ENCODE peak calls at places on chromosome 2, in five cellular contexts. One of them, this sample, is unnamed.

GRCh38 chr2:6580982-6581381 is 284.7 kb downstream of the CMPK2 start:
- DNase-seq in left ventricle myocardium superior: no peak
- DNase-seq in hippocampal formation: no peak
- DNase-seq in AG10803: peak
- DNase-seq in LHCN-M2: peak
- DNase-seq in this sample: no peak

GRCh38 chr2:121527009-121527682 is 3.5 kb upstream of the RNU4ATAC start:
- DNase-seq in AG10803: no peak
- DNase-seq in hippocampal formation: no peak
- DNase-seq in LHCN-M2: peak
- DNase-seq in left ventricle myocardium superior: no peak
- DNase-seq in this sample: no peak

GRCh38 chr2:128369626-128370467 is 51.2 kb upstream of the HS6ST1 start:
- DNase-seq in left ventricle myocardium superior: no peak
- DNase-seq in AG10803: no peak
- DNase-seq in hippocampal formation: no peak
- DNase-seq in LHCN-M2: no peak
- DNase-seq in this sample: no peak

GRCh38 chr2:95260028-95261023 is 13.9 kb upstream of the PROM2 start:
- DNase-seq in left ventricle myocardium superior: no peak
- DNase-seq in hippocampal formation: no peak
- DNase-seq in AG10803: peak
- DNase-seq in LHCN-M2: no peak
- DNase-seq in this sample: no peak

GRCh38 chr2:70133521-70134348 is 46.5 kb downstream of the PCBP1 start:
- DNase-seq in left ventricle myocardium superior: no peak
- DNase-seq in LHCN-M2: no peak
- DNase-seq in hippocampal formation: no peak
- DNase-seq in AG10803: no peak
- DNase-seq in this sample: no peak

GRCh38 chr2:23351388-23352141 is 33.4 kb upstream of the KLHL29 start:
- DNase-seq in hippocampal formation: peak
- DNase-seq in AG10803: peak
- DNase-seq in LHCN-M2: peak
- DNase-seq in left ventricle myocardium superior: peak
- DNase-seq in this sample: peak

GRCh38 chr2:157173740-157174184 is 83.7 kb upstream of the GALNT5 start:
- DNase-seq in AG10803: peak
- DNase-seq in hippocampal formation: no peak
- DNase-seq in left ventricle myocardium superior: no peak
- DNase-seq in LHCN-M2: peak
- DNase-seq in this sample: no peak

GRCh38 chr2:176544579-176545365 is 275.5 kb downstream of the MTX2 start:
- DNase-seq in LHCN-M2: no peak
- DNase-seq in hippocampal formation: no peak
- DNase-seq in AG10803: no peak
- DNase-seq in left ventricle myocardium superior: no peak
- DNase-seq in this sample: no peak

GRCh38 chr2:102618452-102619413 is 620 bp upstream of the SLC9A2 start:
- DNase-seq in hippocampal formation: no peak
- DNase-seq in LHCN-M2: no peak
- DNase-seq in left ventricle myocardium superior: peak
- DNase-seq in AG10803: no peak
- DNase-seq in this sample: no peak

GRCh38 chr2:183037660-183038340 is 457 bp downstream of the NCKAP1 start:
- DNase-seq in AG10803: peak
- DNase-seq in hippocampal formation: peak
- DNase-seq in LHCN-M2: no peak
- DNase-seq in left ventricle myocardium superior: no peak
- DNase-seq in this sample: peak

GRCh38 chr2:227238242-227239237 is 74.1 kb downstream of the COL4A3 start:
- DNase-seq in LHCN-M2: peak
- DNase-seq in left ventricle myocardium superior: peak
- DNase-seq in hippocampal formation: peak
- DNase-seq in AG10803: peak
- DNase-seq in this sample: peak